ENCODE peak calls at places on chromosomes 4 and X, in eight cellular contexts. V, P, Z, M, F, J, C and E are unnamed samples.

GRCh38 chr4:150072906-150073714 is 5.1 kb upstream of the DCLK2 start:
- DNase-seq in P (no peak), J (no peak), M (no peak), V (no peak), Z (no peak), F (peak; percentile 24), C (peak; percentile 56), E (peak; percentile 84)

GRCh38 chr4:6454112-6454910 is 18.1 kb downstream of the PPP2R2C start:
- DNase-seq in V (no peak), Z (no peak), C (no peak), F (no peak), P (no peak), J (no peak), M (no peak), E (no peak)

GRCh38 chr4:958836-959337 is 14.5 kb downstream of the DGKQ start:
- DNase-seq in M (no peak), C (no peak), V (peak; percentile 19), Z (no peak), P (no peak), J (no peak), F (no peak), E (no peak)

GRCh38 chrX:102765217-102765616 is 44.7 kb downstream of the GPRASP3 start:
- DNase-seq in C (peak; percentile 71), Z (peak; percentile 59), M (no peak), F (peak; percentile 85), V (no peak), J (no peak), P (no peak), E (peak; percentile 2)

GRCh38 chrX:155747520-155747919 is 133.6 kb upstream of the VAMP7 start:
- DNase-seq in J (no peak), Z (peak; percentile 9), M (no peak), P (no peak), C (peak; percentile 58), V (peak; percentile 40), F (peak; percentile 30), E (peak; percentile 17)

GRCh38 chr4:9893329-9894108 is 112.1 kb downstream of the DRD5 start:
- DNase-seq in Z (no peak), P (no peak), F (no peak), V (no peak), C (no peak), J (no peak), M (no peak), E (no peak)

GRCh38 chr4:78518551-78518950 is 33.0 kb upstream of the ANXA3 start:
- DNase-seq in P (no peak), J (no peak), V (no peak), Z (no peak), F (peak; percentile 50), M (no peak), C (no peak), E (no peak)

GRCh38 chr4:24236532-24236931 is 346.7 kb upstream of the PPARGC1A start:
- DNase-seq in F (no peak), V (no peak), P (no peak), M (no peak), J (no peak), C (peak; percentile 4), Z (no peak), E (no peak)

GRCh38 chr4:79869597-79870336 is 203.3 kb downstream of the ANTXR2 start:
- DNase-seq in C (no peak), Z (no peak), J (no peak), M (no peak), F (no peak), V (no peak), P (no peak), E (no peak)

GRCh38 chrX:133081990-133082389 is 14.9 kb downstream of the USP26 start:
- DNase-seq in J (no peak), P (no peak), M (no peak), V (no peak), C (no peak), F (no peak), Z (no peak), E (no peak)

GRCh38 chr4:153483432-153484418 is 17.6 kb downstream of the TMEM131L start:
- DNase-seq in F (no peak), P (no peak), V (no peak), J (no peak), C (no peak), Z (no peak), M (no peak), E (no peak)

GRCh38 chr4:2241410-2242353 is at the start of the genes HAUS3 and POLN:
- DNase-seq in C (peak; percentile 97), Z (peak; percentile 99), F (peak; percentile 95), J (peak; percentile 99), P (peak; percentile 100), M (peak; percentile 96), V (peak; percentile 99), E (peak; percentile 91)

GRCh38 chr4:6273661-6273990 is 4.0 kb downstream of the WFS1 start:
- DNase-seq in M (no peak), P (no peak), Z (no peak), C (no peak), J (no peak), V (no peak), F (no peak), E (no peak)

GRCh38 chrX:48488034-48488433 is 12.0 kb downstream of the FTSJ1 start:
- DNase-seq in C (no peak), M (no peak), F (no peak), P (no peak), J (no peak), V (no peak), Z (no peak), E (no peak)